ENCODE peak calls at places on chromosomes 7 and 10, in five cellular contexts. U is astrocyte of the spinal cord, Y is caudate nucleus, F is tibial nerve, M is HFFc6. V is an unnamed sample.

GRCh38 chr7:26298432-26299058 is 6.9 kb downstream of the SNX10 start:
- DNase-seq in U (no peak), Y (no peak), F (no peak), M (no peak), V (no peak)

GRCh38 chr7:40470111-40470736 is 335.4 kb downstream of the SUGCT start:
- DNase-seq in U (peak), Y (no peak), F (no peak), M (peak), V (no peak)

GRCh38 chr7:55155351-55156117 is 136.7 kb downstream of the EGFR start:
- DNase-seq in U (no peak), Y (no peak), F (no peak), M (no peak), V (no peak)

GRCh38 chr10:98374176-98374969 is 40.6 kb downstream of the PYROXD2 start:
- DNase-seq in U (peak), Y (no peak), F (no peak), M (peak), V (peak)

GRCh38 chr7:43625453-43625852 is 42.5 kb downstream of the STK17A start:
- DNase-seq in U (no peak), Y (no peak), F (no peak), M (no peak), V (no peak)

GRCh38 chr7:106982415-106982814 is 62.1 kb upstream of the PRKAR2B start:
- DNase-seq in U (no peak), Y (no peak), F (no peak), M (no peak), V (no peak)

GRCh38 chr10:119333146-119333792 is 125.9 kb downstream of the GRK5 start:
- DNase-seq in U (peak), Y (no peak), F (no peak), M (no peak), V (peak)

GRCh38 chr7:134943785-134944400 is 42.4 kb upstream of the AGBL3 start:
- DNase-seq in U (peak), Y (no peak), F (no peak), M (no peak), V (peak)

GRCh38 chr7:75572396-75572795 is 80.3 kb downstream of the SPDYE5 start:
- DNase-seq in U (no peak), Y (peak), F (no peak), M (no peak), V (no peak)

GRCh38 chr10:18364987-18365775 is 225.0 kb downstream of the CACNB2 start:
- DNase-seq in U (no peak), Y (no peak), F (no peak), M (no peak), V (no peak)

GRCh38 chr10:123556049-123556448 is 110.1 kb upstream of the GPR26 start:
- DNase-seq in U (no peak), Y (no peak), F (no peak), M (no peak), V (no peak)

GRCh38 chr7:17580861-17581260 is 282.4 kb downstream of the AHR start:
- DNase-seq in U (no peak), Y (no peak), F (no peak), M (no peak), V (no peak)

GRCh38 chr7:117809958-117810357 is 63.3 kb downstream of the CTTNBP2 start:
- DNase-seq in U (no peak), Y (no peak), F (no peak), M (no peak), V (no peak)

GRCh38 chr10:100660945-100661344 is 84.4 kb upstream of the PAX2 start:
- DNase-seq in U (no peak), Y (no peak), F (no peak), M (no peak), V (no peak)

GRCh38 chr7:24884401-24884800 is 95.6 kb downstream of the OSBPL3 start:
- DNase-seq in U (no peak), Y (no peak), F (no peak), M (no peak), V (no peak)

GRCh38 chr10:78931333-78932083 is 137.3 kb upstream of the ZMIZ1 start:
- DNase-seq in U (peak), Y (no peak), F (peak), M (peak), V (peak)

GRCh38 chr7:123285076-123285700 is 85.4 kb upstream of the SLC13A1 start:
- DNase-seq in U (no peak), Y (no peak), F (no peak), M (no peak), V (no peak)